ENCODE peak calls at places on chromosome 17, in eight cellular contexts. E, N, Z, L, H, R, Q and J are unnamed samples.

GRCh38 chr17:49496183-49496865 is 1.2 kb downstream of the NGFR start:
- DNase-seq in Z (peak), R (peak), L (peak), E (no peak), Q (peak), H (peak), N (peak), J (peak)

GRCh38 chr17:17140590-17140980 is 65.5 kb downstream of the PLD6 start:
- DNase-seq in H (no peak), N (no peak), L (no peak), R (no peak), Z (peak), E (peak), Q (no peak), J (peak)

GRCh38 chr17:57905875-57906455 is 49.2 kb downstream of the CUEDC1 start:
- DNase-seq in E (no peak), Q (no peak), N (no peak), H (no peak), L (no peak), Z (no peak), R (no peak), J (no peak)

GRCh38 chr17:36675250-36675649 is 73.9 kb downstream of the MRM1 start:
- DNase-seq in E (no peak), L (no peak), H (no peak), R (no peak), N (no peak), Q (no peak), Z (no peak), J (no peak)

GRCh38 chr17:81251091-81251942 is 12.2 kb downstream of the NDUFAF8 start:
- DNase-seq in Q (no peak), E (no peak), L (no peak), H (no peak), N (no peak), Z (no peak), R (peak), J (no peak)

GRCh38 chr17:49437696-49438438 is 23.2 kb upstream of the PHB1 start:
- DNase-seq in H (no peak), Q (no peak), L (no peak), Z (no peak), E (no peak), N (no peak), R (no peak), J (no peak)

GRCh38 chr17:76872221-76872873 is 4.1 kb downstream of the MGAT5B start:
- DNase-seq in H (no peak), Q (no peak), R (no peak), E (no peak), L (no peak), N (no peak), Z (peak), J (peak)

GRCh38 chr17:2453325-2453724 is 52.5 kb upstream of the MNT start:
- DNase-seq in Z (no peak), H (no peak), E (no peak), L (no peak), R (no peak), Q (no peak), N (no peak), J (no peak)

GRCh38 chr17:81082177-81083073 is 47.5 kb downstream of the BAIAP2 start:
- DNase-seq in R (peak), Q (no peak), Z (no peak), L (peak), N (no peak), E (peak), H (peak), J (peak)

DNA sequence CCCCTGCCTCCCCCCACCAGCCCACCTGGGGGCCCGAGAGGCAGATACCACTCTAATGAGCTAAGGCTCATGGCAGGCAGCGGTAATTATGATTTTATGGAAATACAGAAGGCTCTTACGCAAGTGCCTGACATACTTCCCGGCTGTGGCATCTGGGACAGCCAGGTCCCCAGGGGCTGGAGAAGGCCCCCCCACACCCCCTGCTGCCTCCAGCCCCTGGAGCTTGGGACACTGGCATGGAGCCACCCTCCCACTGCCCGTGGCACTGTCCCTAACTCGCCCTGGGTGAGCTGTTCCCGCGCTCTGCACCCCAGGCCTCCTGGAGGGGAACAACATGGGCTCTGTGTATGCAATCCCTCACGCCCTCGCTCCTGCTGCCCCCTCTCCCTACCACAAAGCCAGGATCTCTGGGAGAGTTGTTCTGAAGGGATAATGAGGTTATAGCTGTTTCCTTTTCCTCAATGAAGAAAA is 5.4 kb upstream of the STAC2 start:
- DNase-seq in L (no peak), H (no peak), R (no peak), N (no peak), Q (no peak), Z (no peak), E (no peak), J (no peak)
- TF ChIP-seq CTCF in L (no peak), H (no peak), R (no peak), N (no peak), Q (no peak), Z (no peak), E (no peak), J (no peak)

GRCh38 chr17:39943702-39944392 is 16.3 kb downstream of the LRRC3C start:
- DNase-seq in Z (no peak), R (no peak), L (no peak), E (no peak), H (peak), N (no peak), Q (no peak), J (no peak)
- H3K4me3 ChIP-seq in Z (no peak), R (no peak), L (no peak), E (no peak), H (no peak), N (no peak), Q (no peak), J (no peak)

GRCh38 chr17:34562387-34562786 is 17.0 kb upstream of the TMEM132E start:
- DNase-seq in H (no peak), Z (no peak), L (no peak), Q (no peak), N (no peak), R (no peak), E (no peak), J (no peak)
- TF ChIP-seq CTCF in H (no peak), Z (peak), L (no peak), Q (no peak), N (no peak), R (peak), E (peak), J (peak)

DNA sequence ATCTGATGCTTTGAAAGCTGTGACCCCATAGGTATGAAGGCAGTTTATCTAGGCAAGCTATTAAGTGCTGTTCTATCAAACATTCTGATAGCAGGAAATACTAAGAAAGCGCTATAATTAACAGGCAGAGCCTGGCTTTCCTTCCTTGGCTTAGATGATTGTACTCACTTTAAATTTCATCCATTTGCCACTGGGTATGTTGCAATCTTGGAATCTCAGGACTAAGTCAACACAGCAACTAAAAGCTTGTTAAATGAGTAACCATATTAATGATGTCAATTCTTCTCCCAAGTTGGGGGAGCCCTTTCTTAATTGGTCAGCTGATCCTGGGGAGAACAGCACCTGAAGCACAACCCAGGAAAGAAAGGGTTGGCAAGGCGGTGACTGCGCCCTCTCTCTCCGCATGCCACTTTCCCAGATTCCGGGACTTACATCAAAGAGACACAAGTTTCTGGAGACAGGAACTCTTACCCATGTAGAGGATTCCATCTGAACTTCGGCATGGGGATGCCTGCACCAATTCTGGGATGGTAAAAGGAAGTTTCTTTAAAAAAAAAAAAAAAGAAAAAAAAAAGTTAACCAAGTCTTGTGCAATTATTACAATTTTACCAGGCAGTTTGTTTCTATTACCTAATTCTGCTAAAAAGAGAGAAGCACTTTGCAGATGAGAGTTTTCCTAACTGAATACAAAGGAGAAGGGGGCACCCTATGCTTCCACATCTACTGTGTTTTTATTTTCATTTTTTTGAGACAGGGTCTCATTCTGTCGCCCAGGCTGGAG is 54.5 kb upstream of the ICAM2 start:
- DNase-seq in N (no peak), E (peak), Q (no peak), H (no peak), Z (peak), L (no peak), R (no peak), J (no peak)
- H3K4me3 ChIP-seq in N (no peak), E (no peak), Q (no peak), H (no peak), Z (no peak), L (no peak), R (no peak), J (no peak)

GRCh38 chr17:42924891-42925290 is 24.3 kb downstream of the G6PC1 start:
- DNase-seq in L (no peak), E (no peak), N (no peak), R (no peak), Q (no peak), Z (no peak), H (no peak), J (no peak)

GRCh38 chr17:42928714-42929496 is 28.3 kb downstream of the G6PC1 start:
- DNase-seq in E (peak), R (no peak), N (no peak), H (peak), Z (peak), L (peak), Q (peak), J (peak)

DNA sequence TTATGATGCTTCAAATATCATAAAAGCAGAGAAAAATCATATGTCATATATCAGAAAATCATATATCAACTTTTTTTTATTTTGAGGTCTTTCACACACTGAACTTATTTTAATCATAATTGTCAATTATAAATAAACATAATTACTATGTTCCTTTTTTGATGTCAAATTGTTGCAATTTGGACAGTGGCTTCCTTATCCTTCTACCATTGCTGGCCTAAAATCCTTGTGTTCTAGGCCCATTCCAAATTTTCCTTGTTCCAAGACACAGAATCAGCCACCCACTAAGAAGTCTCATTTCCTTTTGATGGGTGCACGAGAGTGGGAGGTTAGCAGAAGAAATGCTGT is 28.9 kb downstream of the G6PC1 start:
- DNase-seq in H (no peak), N (no peak), Q (no peak), Z (no peak), L (no peak), E (no peak), R (no peak), J (no peak)
- TF ChIP-seq CTCF in H (no peak), N (no peak), Q (no peak), Z (no peak), L (no peak), E (no peak), R (no peak), J (no peak)

GRCh38 chr17:68015081-68015723 is 18.9 kb upstream of the C17orf58 start:
- DNase-seq in N (no peak), Q (no peak), L (no peak), H (no peak), R (no peak), E (no peak), Z (no peak), J (no peak)

GRCh38 chr17:68013385-68013784 is 17.1 kb upstream of the C17orf58 start:
- DNase-seq in Z (no peak), L (no peak), N (no peak), Q (no peak), R (no peak), E (no peak), H (no peak), J (no peak)

GRCh38 chr17:68016838-68017237 is 18.7 kb upstream of the KPNA2 start:
- DNase-seq in Q (no peak), L (no peak), E (no peak), Z (no peak), R (no peak), H (no peak), N (no peak), J (no peak)

GRCh38 chr17:68006797-68007196 is 10.5 kb upstream of the C17orf58 start:
- DNase-seq in L (no peak), Q (no peak), E (no peak), H (no peak), Z (peak), R (peak), N (no peak), J (no peak)

DNA sequence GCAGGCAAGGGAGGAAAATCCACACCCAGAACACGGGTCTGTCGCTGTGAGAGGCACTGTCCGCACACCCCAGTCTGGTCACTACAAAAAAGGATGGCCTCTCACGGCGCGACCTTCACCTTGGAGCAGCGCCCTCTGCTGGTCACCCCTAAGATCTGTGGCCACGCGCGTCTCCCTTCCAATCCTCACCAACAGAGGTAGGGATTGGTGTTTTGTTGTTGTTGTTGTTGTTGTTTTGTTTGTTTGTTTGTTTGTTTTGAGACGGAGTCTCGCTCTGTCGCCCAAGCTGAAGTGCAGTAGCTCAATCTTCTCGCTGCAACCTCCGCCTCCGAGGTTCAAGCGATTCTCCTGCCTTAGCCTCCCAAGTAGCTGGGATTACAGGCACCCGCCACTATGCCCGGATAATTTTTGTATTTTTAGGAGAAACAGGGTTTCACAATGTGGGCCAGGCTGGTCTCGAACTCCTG is 15.0 kb upstream of the C17orf58 start:
- DNase-seq in H (peak), Z (peak), R (peak), E (no peak), Q (no peak), L (peak), N (no peak), J (no peak)
- H3K4me3 ChIP-seq in H (no peak), Z (no peak), R (no peak), E (no peak), Q (no peak), L (no peak), N (no peak), J (peak)

DNA sequence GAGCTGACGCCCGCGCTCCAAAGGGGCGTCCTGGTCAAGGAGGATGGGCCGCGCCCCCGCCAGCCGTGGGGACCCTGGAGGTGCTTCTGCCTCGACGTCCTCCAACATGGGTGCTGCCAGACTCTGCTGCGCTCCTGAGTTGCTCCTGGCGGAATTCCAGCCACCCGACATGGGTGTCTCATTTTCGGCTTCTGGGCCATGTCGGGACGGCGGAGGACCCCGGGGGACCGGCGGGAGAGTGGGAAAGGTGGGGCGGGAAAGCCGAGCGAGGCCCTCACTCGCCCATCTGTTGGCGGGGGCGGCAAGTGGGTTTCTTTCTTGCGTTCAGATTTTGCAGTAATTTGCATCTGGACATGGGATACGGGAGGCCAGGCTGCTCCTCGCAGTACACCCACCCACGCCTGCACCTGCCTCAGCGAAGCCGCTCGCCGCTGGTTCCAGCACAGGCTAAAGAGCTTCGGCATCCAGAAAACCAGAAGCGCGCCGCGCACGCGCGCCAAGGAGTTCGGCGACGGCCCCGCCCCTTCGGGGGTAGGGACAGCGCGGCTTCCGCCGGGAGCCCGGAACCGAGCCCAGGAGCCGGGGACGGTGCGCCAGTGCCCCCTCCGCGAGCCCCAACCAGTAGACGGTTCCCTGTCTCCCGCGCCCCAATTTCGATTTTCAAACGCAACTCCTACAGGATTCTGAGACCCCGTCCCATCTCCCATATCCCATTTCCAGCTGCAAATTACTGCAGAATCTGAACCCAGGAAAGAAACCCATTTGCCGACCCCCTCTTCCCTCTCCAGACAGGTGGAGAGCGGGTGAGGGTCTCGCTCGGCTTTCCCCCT is at the start of gene ARMC7:
- DNase-seq in R (peak), L (peak), E (no peak), H (peak), N (peak), Q (peak), Z (peak), J (peak)
- TF ChIP-seq CTCF in R (no peak), L (no peak), E (no peak), H (no peak), N (no peak), Q (no peak), Z (no peak), J (no peak)